ENCODE peak calls at places on chromosome 19, in seven cellular contexts. A is fibroblast of gingiva, R is amniotic stem cell, Z is Peyer's patch, O is HAP-1, B is memory B cell, S is ascending aorta. J is an unnamed sample.

GRCh38 chr19:4360641-4361151 is 17.3 kb downstream of the MPND start:
- DNase-seq in A (no peak), O (peak), S (no peak), R (no peak), B (no peak), Z (peak), J (no peak)

GRCh38 chr19:42225718-42226292 is 5.7 kb downstream of the ZNF526 start:
- DNase-seq in Z (no peak), R (no peak), S (no peak), O (no peak), A (no peak), B (no peak), J (no peak)

GRCh38 chr19:47073574-47073973 is 25.1 kb upstream of the TMEM160 start:
- DNase-seq in S (no peak), Z (no peak), R (no peak), B (no peak), O (no peak), A (no peak), J (no peak)

GRCh38 chr19:50563597-50563996 is 4.6 kb downstream of the LRRC4B start:
- DNase-seq in R (no peak), O (no peak), A (no peak), S (no peak), Z (no peak), B (no peak), J (no peak)

GRCh38 chr19:2191456-2191931 is 27.8 kb downstream of the DOT1L start:
- DNase-seq in B (no peak), S (no peak), R (no peak), A (no peak), O (no peak), Z (peak), J (no peak)

GRCh38 chr19:35673121-35673804 is 6.9 kb downstream of the UPK1A start:
- DNase-seq in Z (no peak), R (peak), S (no peak), B (no peak), O (peak), A (peak), J (peak)

GRCh38 chr19:6278740-6279619 is 795 bp downstream of the MLLT1 start:
- DNase-seq in Z (no peak), O (peak), B (peak), S (no peak), R (no peak), A (no peak), J (no peak)

GRCh38 chr19:48473161-48473966 is 4.2 kb downstream of the CYTH2 start:
- DNase-seq in A (no peak), Z (no peak), B (no peak), O (no peak), R (no peak), S (no peak), J (no peak)

GRCh38 chr19:1814391-1814790 is 2.3 kb upstream of the ATP8B3 start:
- DNase-seq in B (no peak), Z (no peak), S (no peak), O (no peak), R (no peak), A (no peak), J (no peak)

GRCh38 chr19:54489766-54490165 is 12.9 kb upstream of the LAIR2 start:
- DNase-seq in S (no peak), O (no peak), A (no peak), Z (no peak), R (no peak), B (no peak), J (no peak)

GRCh38 chr19:55441692-55442321 is 1.3 kb downstream of the SHISA7 start:
- DNase-seq in B (no peak), R (no peak), S (no peak), O (no peak), A (no peak), Z (no peak), J (no peak)

GRCh38 chr19:45664575-45664974 is 3.4 kb upstream of the GIPR start:
- DNase-seq in R (no peak), S (no peak), Z (no peak), A (no peak), B (no peak), O (no peak), J (no peak)

GRCh38 chr19:36113895-36114762 is 546 bp downstream of the POLR2I start:
- DNase-seq in B (peak), O (peak), R (no peak), S (no peak), A (peak), Z (no peak), J (no peak)

GRCh38 chr19:3573162-3573857 is 566 bp downstream of the HMG20B start:
- DNase-seq in S (no peak), A (no peak), B (no peak), R (no peak), O (peak), Z (no peak), J (no peak)

GRCh38 chr19:33391631-33392249 is 18.2 kb downstream of the CEBPG start:
- DNase-seq in Z (peak), R (no peak), B (no peak), A (no peak), O (no peak), S (no peak), J (no peak)

GRCh38 chr19:13579388-13580060 is 73.2 kb upstream of the CACNA1A start:
- DNase-seq in Z (no peak), O (no peak), B (no peak), S (no peak), R (no peak), A (peak), J (no peak)

GRCh38 chr19:41235480-41235879 is 16.5 kb downstream of the AXL start:
- DNase-seq in O (no peak), B (no peak), R (no peak), A (no peak), S (no peak), Z (no peak), J (no peak)

GRCh38 chr19:47142779-47143178 is 12.1 kb downstream of the SAE1 start:
- DNase-seq in A (no peak), Z (no peak), R (no peak), S (no peak), O (no peak), B (no peak), J (no peak)

GRCh38 chr19:6536138-6536671 is 5.4 kb downstream of the TNFSF9 start:
- DNase-seq in A (no peak), B (peak), R (no peak), O (peak), Z (peak), S (peak), J (peak)

GRCh38 chr19:20912973-20913372 is 10.1 kb upstream of the ZNF85 start:
- DNase-seq in O (no peak), A (no peak), B (no peak), R (no peak), S (no peak), Z (no peak), J (no peak)

GRCh38 chr19:49217382-49217781 is 59.8 kb downstream of the TRPM4 start:
- DNase-seq in S (no peak), Z (no peak), B (no peak), R (no peak), O (no peak), A (peak), J (no peak)

GRCh38 chr19:45403781-45404556 is 900 bp downstream of the PPP1R13L start:
- DNase-seq in S (no peak), Z (peak), O (peak), R (no peak), A (no peak), B (peak), J (peak)

GRCh38 chr19:46925548-46925950 is 64.8 kb downstream of the ARHGAP35 start:
- DNase-seq in O (no peak), R (no peak), S (no peak), B (no peak), A (no peak), Z (peak), J (no peak)

GRCh38 chr19:35790981-35791813 is 15.8 kb downstream of the ARHGAP33 start:
- DNase-seq in Z (no peak), O (peak), S (no peak), A (no peak), R (no peak), B (no peak), J (no peak)

GRCh38 chr19:13428352-13428751 is 77.9 kb downstream of the CACNA1A start:
- DNase-seq in Z (no peak), R (no peak), A (no peak), S (no peak), B (no peak), O (peak), J (no peak)

GRCh38 chr19:11324748-11325389 is 14.6 kb downstream of the RAB3D start:
- DNase-seq in O (no peak), S (no peak), Z (no peak), R (no peak), A (no peak), B (no peak), J (no peak)

GRCh38 chr19:47813304-47813994 is 8.3 kb upstream of the CRX start:
- DNase-seq in Z (peak), B (peak), A (peak), R (no peak), S (no peak), O (peak), J (peak)

GRCh38 chr19:3387645-3388589 is 21.5 kb downstream of the NFIC start:
- DNase-seq in O (no peak), R (no peak), B (no peak), A (peak), Z (peak), S (peak), J (no peak)

GRCh38 chr19:16197188-16197621 is 506 bp upstream of the AP1M1 start:
- DNase-seq in R (peak), B (no peak), O (no peak), Z (no peak), S (no peak), A (peak), J (no peak)

GRCh38 chr19:51531349-51532315 is at the start of gene SIGLEC6:
- DNase-seq in O (no peak), R (no peak), S (peak), B (peak), A (no peak), Z (no peak), J (peak)

GRCh38 chr19:29532956-29533355 is 7.2 kb downstream of the VSTM2B start:
- DNase-seq in O (no peak), S (no peak), Z (peak), R (no peak), A (no peak), B (no peak), J (no peak)

GRCh38 chr19:38434549-38435051 is 1.1 kb downstream of the RYR1 start:
- DNase-seq in R (no peak), O (peak), B (no peak), Z (no peak), A (no peak), S (no peak), J (no peak)

GRCh38 chr19:2549701-2550191 is 73.8 kb downstream of the GADD45B start:
- DNase-seq in Z (peak), O (no peak), R (no peak), S (peak), A (peak), B (no peak), J (no peak)

GRCh38 chr19:40616941-40617340 is 15.8 kb downstream of the LTBP4 start:
- DNase-seq in Z (no peak), A (no peak), S (no peak), O (no peak), B (no peak), R (no peak), J (no peak)

GRCh38 chr19:31127132-31127967 is 221.9 kb downstream of the TSHZ3 start:
- DNase-seq in R (peak), Z (no peak), A (peak), B (no peak), O (no peak), S (no peak), J (no peak)

GRCh38 chr19:10452726-10453620 is 32.6 kb downstream of the PDE4A start:
- DNase-seq in R (no peak), A (no peak), B (no peak), S (no peak), Z (no peak), O (no peak), J (no peak)

GRCh38 chr19:5968431-5969373 is 9.2 kb downstream of the RANBP3 start:
- DNase-seq in Z (no peak), A (no peak), S (no peak), R (no peak), B (no peak), O (no peak), J (no peak)

GRCh38 chr19:39167461-39168257 is 29.1 kb upstream of the NCCRP1 start:
- DNase-seq in S (no peak), R (no peak), O (no peak), B (no peak), A (no peak), Z (no peak), J (no peak)

GRCh38 chr19:19594371-19594770 is 24.1 kb downstream of the PBX4 start:
- DNase-seq in S (no peak), O (no peak), A (no peak), R (no peak), Z (no peak), B (no peak), J (no peak)

GRCh38 chr19:48368942-48369341 is 4.8 kb downstream of the SYNGR4 start:
- DNase-seq in S (no peak), B (no peak), A (no peak), O (no peak), R (no peak), Z (peak), J (no peak)